ENCODE peak calls at places on chromosomes 7 and 10, in six cellular contexts. F is AG04450, L is BJ, H is AML-193, G is D341Med, C is RCC 7860. Z is an unnamed sample.

GRCh38 chr7:22992874-22993840 is 20.8 kb downstream of the HYCC1 start:
- DNase-seq in F (no peak), L (no peak), H (no peak), G (no peak), C (no peak), Z (no peak)

GRCh38 chr10:84198206-84198915 is 4.0 kb downstream of the CDHR1 start:
- DNase-seq in F (no peak), L (no peak), H (no peak), G (no peak), C (no peak), Z (no peak)

GRCh38 chr7:38398725-38399321 is 125.4 kb upstream of the TARP start:
- DNase-seq in F (peak), L (no peak), H (peak), G (peak), C (peak), Z (peak)

GRCh38 chr10:97517778-97518561 is 19.2 kb downstream of the UBTD1 start:
- DNase-seq in F (no peak), L (no peak), H (no peak), G (no peak), C (no peak), Z (no peak)

GRCh38 chr7:47573758-47574472 is 8.0 kb downstream of the TNS3 start:
- DNase-seq in F (no peak), L (peak), H (no peak), G (no peak), C (peak), Z (peak)

GRCh38 chr7:50369408-50370026 is 65.0 kb downstream of the IKZF1 start:
- DNase-seq in F (no peak), L (no peak), H (peak), G (peak), C (no peak), Z (peak)

GRCh38 chr7:2202361-2202761 is 30.4 kb downstream of the MAD1L1 start:
- DNase-seq in F (no peak), L (no peak), H (no peak), G (no peak), C (no peak), Z (no peak)

GRCh38 chr10:49151025-49151445 is 17.2 kb upstream of the FAM170B start:
- DNase-seq in F (no peak), L (no peak), H (no peak), G (no peak), C (no peak), Z (no peak)

GRCh38 chr10:7559447-7559846 is 107.3 kb downstream of the ITIH5 start:
- DNase-seq in F (no peak), L (no peak), H (no peak), G (no peak), C (no peak), Z (no peak)

GRCh38 chr7:96407427-96407826 is 85.5 kb upstream of the SLC25A13 start:
- DNase-seq in F (no peak), L (no peak), H (no peak), G (no peak), C (peak), Z (no peak)

GRCh38 chr7:132690174-132690573 is 113.9 kb upstream of the PLXNA4 start:
- DNase-seq in F (no peak), L (no peak), H (no peak), G (no peak), C (no peak), Z (no peak)

GRCh38 chr7:158188676-158189075 is 398.9 kb downstream of the PTPRN2 start:
- DNase-seq in F (no peak), L (no peak), H (no peak), G (no peak), C (no peak), Z (no peak)

GRCh38 chr7:722847-723246 is 3.7 kb upstream of the DNAAF5 start:
- DNase-seq in F (no peak), L (no peak), H (no peak), G (no peak), C (no peak), Z (no peak)

GRCh38 chr7:36509962-36510361 is 120.3 kb downstream of the ANLN start:
- DNase-seq in F (no peak), L (no peak), H (no peak), G (no peak), C (no peak), Z (no peak)

GRCh38 chr7:25586513-25586912 is 358.2 kb upstream of the NPVF start:
- DNase-seq in F (no peak), L (no peak), H (no peak), G (no peak), C (no peak), Z (peak)

GRCh38 chr7:74656421-74656910 is 1.1 kb upstream of the GTF2I start:
- DNase-seq in F (no peak), L (no peak), H (peak), G (peak), C (peak), Z (peak)

GRCh38 chr7:8113184-8113583 is 144.6 kb downstream of the GLCCI1 start:
- DNase-seq in F (no peak), L (no peak), H (no peak), G (no peak), C (no peak), Z (no peak)

GRCh38 chr7:149060161-149060560 is 30.4 kb downstream of the ZNF786 start:
- DNase-seq in F (no peak), L (no peak), H (no peak), G (no peak), C (no peak), Z (no peak)

GRCh38 chr10:63588436-63589180 is 67.4 kb downstream of the REEP3 start:
- DNase-seq in F (no peak), L (no peak), H (no peak), G (no peak), C (no peak), Z (no peak)

GRCh38 chr7:29853775-29854174 is 47.5 kb downstream of the WIPF3 start:
- DNase-seq in F (no peak), L (no peak), H (no peak), G (no peak), C (no peak), Z (no peak)

GRCh38 chr10:83522456-83522855 is 616.9 kb upstream of the GHITM start:
- DNase-seq in F (no peak), L (peak), H (no peak), G (no peak), C (no peak), Z (no peak)

GRCh38 chr10:7788640-7789335 is 811 bp downstream of the ATP5F1C start:
- DNase-seq in F (no peak), L (no peak), H (no peak), G (peak), C (no peak), Z (no peak)

GRCh38 chr10:66836057-66836456 is 89.8 kb upstream of the LRRTM3 start:
- DNase-seq in F (peak), L (peak), H (no peak), G (no peak), C (peak), Z (no peak)

GRCh38 chr10:121596668-121597503 is 1.4 kb downstream of the FGFR2 start:
- DNase-seq in F (no peak), L (no peak), H (no peak), G (peak), C (peak), Z (no peak)

Z was measured in NB4.